ENCODE peak calls at places on chromosomes 2 and 18, in five cellular contexts. T is psoas muscle, R is uterus, Y is pancreas, N is fibroblast of mammary gland. A is an unnamed sample.

GRCh38 chr2:21038403-21039073 is 5.3 kb downstream of the APOB start:
- DNase-seq in N (peak; percentile 5), R (no peak), T (no peak), Y (no peak), A (no peak)

GRCh38 chr2:30338475-30338874 is 107.1 kb downstream of the LBH start:
- DNase-seq in T (no peak), R (no peak), N (no peak), Y (no peak), A (no peak)

GRCh38 chr2:22110244-22110651 is 986.5 kb downstream of the TDRD15 start:
- DNase-seq in N (no peak), Y (no peak), R (no peak), T (no peak), A (peak; percentile 59)

GRCh38 chr2:12074126-12074883 is 327.9 kb downstream of the LPIN1 start:
- DNase-seq in R (no peak), Y (no peak), N (no peak), T (no peak), A (no peak)

GRCh38 chr2:229141626-229142025 is 129.5 kb downstream of the PID1 start:
- DNase-seq in T (no peak), N (peak; percentile 87), R (no peak), Y (no peak), A (peak; percentile 63)

GRCh38 chr2:55047677-55048299 is 2.5 kb downstream of the RTN4 start:
- DNase-seq in R (no peak), T (no peak), N (peak; percentile 53), Y (no peak), A (no peak)

GRCh38 chr2:21683838-21684237 is 560.1 kb downstream of the TDRD15 start:
- DNase-seq in N (no peak), Y (no peak), R (no peak), T (no peak), A (no peak)

GRCh38 chr2:8148260-8148880 is 533.5 kb upstream of the ID2 start:
- DNase-seq in T (no peak), R (no peak), N (peak; percentile 91), Y (no peak), A (peak; percentile 41)

GRCh38 chr2:66790651-66791181 is 355.8 kb downstream of the MEIS1 start:
- DNase-seq in Y (no peak), N (peak; percentile 70), T (no peak), R (peak; percentile 63), A (no peak)

GRCh38 chr2:172739651-172740050 is 4.0 kb downstream of the RAPGEF4 start:
- DNase-seq in Y (no peak), T (no peak), R (no peak), N (no peak), A (no peak)

GRCh38 chr2:12507295-12507694 is 209.4 kb upstream of the TRIB2 start:
- DNase-seq in R (no peak), N (peak; percentile 90), Y (no peak), T (no peak), A (no peak)

GRCh38 chr2:242022550-242023290 is 153.2 kb downstream of the RTP5 start:
- DNase-seq in N (no peak), T (peak; percentile 42), R (peak; percentile 5), Y (no peak), A (no peak)

GRCh38 chr2:230924470-230925341 is at the start of gene GPR55:
- DNase-seq in R (no peak), N (no peak), Y (peak; percentile 41), T (no peak), A (no peak)

GRCh38 chr2:42893047-42893758 is 100.8 kb upstream of the HAAO start:
- DNase-seq in N (no peak), R (no peak), Y (no peak), T (no peak), A (no peak)

GRCh38 chr2:70670202-70670601 is 97.8 kb downstream of the ADD2 start:
- DNase-seq in R (no peak), T (no peak), Y (no peak), N (no peak), A (no peak)

GRCh38 chr2:55452879-55453278 is 33.2 kb upstream of the CCDC88A start:
- DNase-seq in R (no peak), Y (no peak), N (no peak), T (no peak), A (no peak)

GRCh38 chr2:136384541-136385303 is 266.8 kb upstream of the CXCR4 start:
- DNase-seq in T (no peak), R (no peak), N (peak; percentile 19), Y (no peak), A (no peak)

GRCh38 chr2:118580651-118581050 is 266.8 kb downstream of the EN1 start:
- DNase-seq in T (no peak), Y (no peak), R (no peak), N (peak; percentile 62), A (no peak)

GRCh38 chr2:45224321-45224995 is 215.2 kb upstream of the SIX2 start:
- DNase-seq in T (no peak), R (no peak), N (no peak), Y (no peak), A (no peak)

GRCh38 chr2:10900216-10901109 is 11.3 kb upstream of the KCNF1 start:
- DNase-seq in R (no peak), T (no peak), Y (no peak), N (no peak), A (no peak)

GRCh38 chr2:100730290-100730868 is 89.6 kb upstream of the NPAS2 start:
- DNase-seq in N (peak; percentile 83), R (no peak), Y (no peak), T (peak; percentile 68), A (no peak)

GRCh38 chr2:188303363-188304031 is 11.8 kb downstream of the GULP1 start:
- DNase-seq in R (no peak), T (no peak), N (no peak), Y (no peak), A (no peak)

GRCh38 chr2:79638410-79638809 is 125.6 kb downstream of the CTNNA2 start:
- DNase-seq in Y (no peak), N (no peak), R (no peak), T (no peak), A (no peak)

GRCh38 chr2:101802329-101802728 is 104.8 kb downstream of the MAP4K4 start:
- DNase-seq in R (no peak), Y (peak; percentile 58), N (peak; percentile 28), T (no peak), A (no peak)

GRCh38 chr18:9663377-9663776 is 44.7 kb upstream of the RAB31 start:
- DNase-seq in T (no peak), N (no peak), R (no peak), Y (no peak), A (no peak)

GRCh38 chr2:71597749-71598148 is 144.4 kb downstream of the DYSF start:
- DNase-seq in R (no peak), N (no peak), T (no peak), Y (no peak), A (no peak)

GRCh38 chr2:179461367-179461886 is 196.8 kb upstream of the SESTD1 start:
- DNase-seq in R (no peak), N (no peak), Y (no peak), T (no peak), A (no peak)

GRCh38 chr2:44972771-44973535 is 31.5 kb downstream of the SIX3 start:
- DNase-seq in T (no peak), R (no peak), Y (no peak), N (no peak), A (no peak)

GRCh38 chr2:230010501-230010900 is 58.2 kb downstream of the SLC16A14 start:
- DNase-seq in Y (no peak), N (no peak), T (no peak), R (no peak), A (no peak)

GRCh38 chr2:78532762-78533399 is 492.6 kb upstream of the REG3G start:
- DNase-seq in Y (no peak), R (no peak), N (no peak), T (no peak), A (no peak)

DNA sequence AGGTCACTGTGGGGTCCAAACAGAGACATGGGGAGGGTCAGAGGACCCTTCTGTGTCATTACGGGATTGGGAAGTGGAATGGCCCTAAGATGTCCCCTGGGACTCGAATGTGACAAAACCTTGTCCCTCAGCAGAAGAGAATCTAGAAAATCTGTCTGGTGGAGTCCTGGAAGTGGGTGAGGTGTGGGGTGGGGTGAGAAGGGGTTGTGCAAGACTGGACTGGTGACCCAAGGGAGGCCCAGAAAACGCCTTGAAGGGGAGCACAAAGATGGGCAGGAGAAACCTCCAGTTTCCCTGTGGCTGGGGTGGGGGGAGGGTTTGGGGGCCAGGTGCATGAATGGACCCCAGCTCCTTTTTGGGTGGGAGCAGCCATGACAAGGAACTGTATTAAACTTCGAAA is 79.7 kb downstream of the TCF7L1 start:
- DNase-seq in Y (no peak), N (no peak), R (no peak), T (no peak), A (no peak)
- H3K4me3 ChIP-seq in Y (no peak overlapping the region), N (no peak overlapping the region), R (no peak overlapping the region), T (peak overlapping the region; percentile 36), A (no peak overlapping the region)

DNA sequence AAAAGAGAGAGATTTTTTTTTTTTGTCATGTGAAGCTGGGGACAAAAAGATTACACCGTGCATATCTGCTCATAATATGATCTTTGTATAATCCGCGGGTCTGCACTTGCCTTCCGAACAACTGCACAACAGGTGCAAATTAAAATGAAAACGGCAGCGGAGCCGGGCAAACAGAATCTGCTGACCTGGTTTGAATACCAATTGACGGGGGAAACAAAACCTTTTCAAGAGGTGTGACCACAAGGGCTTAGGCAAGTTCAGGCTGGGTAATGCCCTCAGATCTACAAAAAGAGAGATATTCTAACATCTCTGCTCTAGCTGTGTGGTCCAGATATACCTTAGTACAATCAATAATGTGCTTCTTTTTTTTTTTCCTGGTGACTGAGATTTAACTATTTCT is 88.5 kb downstream of the ZEB2 start:
- DNase-seq in N (no peak), T (no peak), Y (no peak), R (no peak), A (no peak)
- TF ChIP-seq CTCF in N (no peak), T (no peak), Y (no peak), R (no peak), A (no peak)

GRCh38 chr2:200862532-200863000 is 1.9 kb downstream of the CLK1 start:
- DNase-seq in T (no peak), N (peak; percentile 84), R (no peak), Y (no peak), A (peak; percentile 60)

GRCh38 chr2:200864206-200864976 is at the start of gene CLK1:
- DNase-seq in R (peak; percentile 97), T (peak; percentile 99), Y (peak; percentile 97), N (peak; percentile 92), A (peak; percentile 77)

GRCh38 chr2:200860092-200860795 is 4.2 kb downstream of the CLK1 start:
- DNase-seq in Y (no peak), T (no peak), R (peak; percentile 34), N (peak; percentile 82), A (no peak)

GRCh38 chr2:200863655-200864205 is 728 bp downstream of the CLK1 start:
- DNase-seq in Y (no peak), R (no peak), N (peak; percentile 30), T (peak; percentile 63), A (no peak)

GRCh38 chr2:200861617-200862016 is 2.8 kb downstream of the CLK1 start:
- DNase-seq in Y (no peak), T (no peak), R (no peak), N (no peak), A (no peak)
- H3K4me3 ChIP-seq in Y (no peak overlapping the region), T (peak overlapping the region; percentile 84), R (peak overlapping the region; percentile 100), N (peak overlapping the region; percentile 98), A (peak overlapping the region; percentile 100)

DNA sequence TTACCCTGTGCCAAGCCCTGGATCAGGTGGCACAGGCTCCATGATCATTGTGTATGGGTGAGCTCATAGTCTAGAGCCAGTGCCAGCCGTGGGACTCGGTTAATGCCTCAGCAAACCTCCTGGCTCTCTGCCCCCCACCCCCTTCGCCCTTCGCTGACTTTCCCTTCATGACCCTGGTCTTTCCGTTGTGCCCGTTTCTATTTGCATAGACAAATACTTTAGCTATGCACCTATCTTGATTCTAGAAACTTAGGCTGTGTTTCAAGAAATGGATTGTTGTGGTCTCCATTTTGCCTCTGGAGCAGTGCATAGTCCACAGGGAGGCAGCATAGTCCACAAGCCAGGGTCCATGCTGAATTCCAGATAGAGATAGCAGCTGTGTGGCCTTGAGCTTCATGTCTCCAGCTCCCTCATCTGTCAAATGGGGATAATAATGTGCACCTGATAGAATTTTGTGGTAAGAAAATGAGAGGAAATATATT is 44.8 kb upstream of the KDM3A start:
- DNase-seq in N (peak; percentile 35), R (no peak), T (peak; percentile 52), Y (peak; percentile 60), A (no peak)
- TF ChIP-seq CTCF in N (peak; percentile 45), R (no peak), T (peak; percentile 46), Y (peak; percentile 43), A (peak; percentile 47)

A was measured in retinal pigment epithelial cell.